ENCODE peak calls at places on chromosome 1, in eight cellular contexts. One of them, this sample, is unnamed.

GRCh38 chr1:195965036-195965435 is 643.2 kb downstream of the KCNT2 start:
- DNase-seq in stimulated activated CD4-positive, alpha-beta T cell treated with anti-CD3 and anti-CD28 coated beads, Interleukin-4, amount 100 ng/mL, for 4 hours: no peak
- DNase-seq in naive thymus-derived CD8-positive, alpha-beta T cell: no peak
- DNase-seq in GM23248: no peak
- DNase-seq in NCI-H2081: no peak
- DNase-seq in T-helper 17 cell: no peak
- DNase-seq in activated T-helper 9 cell treated with anti-CD3 and anti-CD28 coated beads, Interleukin-2, amount 50 U/mL, for 16 hours: no peak
- DNase-seq in activated effector memory CD4-positive, alpha-beta T cell treated with anti-CD3 and anti-CD28 coated beads, Interleukin-2, amount 50 U/mL, for 16 hours: no peak
- DNase-seq in this sample: no peak

GRCh38 chr1:92410706-92411105 is 76.0 kb downstream of the GFI1 start:
- DNase-seq in stimulated activated CD4-positive, alpha-beta T cell treated with anti-CD3 and anti-CD28 coated beads, Interleukin-4, amount 100 ng/mL, for 4 hours: no peak
- DNase-seq in naive thymus-derived CD8-positive, alpha-beta T cell: peak
- DNase-seq in GM23248: no peak
- DNase-seq in NCI-H2081: no peak
- DNase-seq in T-helper 17 cell: peak
- DNase-seq in activated T-helper 9 cell treated with anti-CD3 and anti-CD28 coated beads, Interleukin-2, amount 50 U/mL, for 16 hours: peak
- DNase-seq in activated effector memory CD4-positive, alpha-beta T cell treated with anti-CD3 and anti-CD28 coated beads, Interleukin-2, amount 50 U/mL, for 16 hours: peak
- DNase-seq in this sample: no peak

GRCh38 chr1:240732390-240732789 is 120.4 kb upstream of the GREM2 start:
- DNase-seq in stimulated activated CD4-positive, alpha-beta T cell treated with anti-CD3 and anti-CD28 coated beads, Interleukin-4, amount 100 ng/mL, for 4 hours: no peak
- DNase-seq in naive thymus-derived CD8-positive, alpha-beta T cell: no peak
- DNase-seq in GM23248: peak
- DNase-seq in NCI-H2081: peak
- DNase-seq in T-helper 17 cell: no peak
- DNase-seq in activated T-helper 9 cell treated with anti-CD3 and anti-CD28 coated beads, Interleukin-2, amount 50 U/mL, for 16 hours: no peak
- DNase-seq in activated effector memory CD4-positive, alpha-beta T cell treated with anti-CD3 and anti-CD28 coated beads, Interleukin-2, amount 50 U/mL, for 16 hours: no peak
- DNase-seq in this sample: no peak

GRCh38 chr1:16905112-16905855 is 9.5 kb downstream of the RNU1-2 start:
- DNase-seq in stimulated activated CD4-positive, alpha-beta T cell treated with anti-CD3 and anti-CD28 coated beads, Interleukin-4, amount 100 ng/mL, for 4 hours: no peak
- DNase-seq in naive thymus-derived CD8-positive, alpha-beta T cell: no peak
- DNase-seq in GM23248: peak
- DNase-seq in NCI-H2081: peak
- DNase-seq in T-helper 17 cell: no peak
- DNase-seq in activated T-helper 9 cell treated with anti-CD3 and anti-CD28 coated beads, Interleukin-2, amount 50 U/mL, for 16 hours: no peak
- DNase-seq in activated effector memory CD4-positive, alpha-beta T cell treated with anti-CD3 and anti-CD28 coated beads, Interleukin-2, amount 50 U/mL, for 16 hours: peak
- DNase-seq in this sample: no peak

GRCh38 chr1:96361251-96361856 is 360.2 kb upstream of the PTBP2 start:
- DNase-seq in stimulated activated CD4-positive, alpha-beta T cell treated with anti-CD3 and anti-CD28 coated beads, Interleukin-4, amount 100 ng/mL, for 4 hours: no peak
- DNase-seq in naive thymus-derived CD8-positive, alpha-beta T cell: no peak
- DNase-seq in GM23248: no peak
- DNase-seq in NCI-H2081: no peak
- DNase-seq in T-helper 17 cell: no peak
- DNase-seq in activated T-helper 9 cell treated with anti-CD3 and anti-CD28 coated beads, Interleukin-2, amount 50 U/mL, for 16 hours: no peak
- DNase-seq in activated effector memory CD4-positive, alpha-beta T cell treated with anti-CD3 and anti-CD28 coated beads, Interleukin-2, amount 50 U/mL, for 16 hours: no peak
- DNase-seq in this sample: no peak

GRCh38 chr1:85940621-85941306 is 215.8 kb downstream of the COL24A1 start:
- DNase-seq in stimulated activated CD4-positive, alpha-beta T cell treated with anti-CD3 and anti-CD28 coated beads, Interleukin-4, amount 100 ng/mL, for 4 hours: no peak
- DNase-seq in naive thymus-derived CD8-positive, alpha-beta T cell: no peak
- DNase-seq in GM23248: peak
- DNase-seq in NCI-H2081: no peak
- DNase-seq in T-helper 17 cell: no peak
- DNase-seq in activated T-helper 9 cell treated with anti-CD3 and anti-CD28 coated beads, Interleukin-2, amount 50 U/mL, for 16 hours: no peak
- DNase-seq in activated effector memory CD4-positive, alpha-beta T cell treated with anti-CD3 and anti-CD28 coated beads, Interleukin-2, amount 50 U/mL, for 16 hours: no peak
- DNase-seq in this sample: no peak

GRCh38 chr1:76861149-76861548 is 6.1 kb upstream of the ST6GALNAC5 start:
- DNase-seq in stimulated activated CD4-positive, alpha-beta T cell treated with anti-CD3 and anti-CD28 coated beads, Interleukin-4, amount 100 ng/mL, for 4 hours: no peak
- DNase-seq in naive thymus-derived CD8-positive, alpha-beta T cell: no peak
- DNase-seq in GM23248: no peak
- DNase-seq in NCI-H2081: no peak
- DNase-seq in T-helper 17 cell: no peak
- DNase-seq in activated T-helper 9 cell treated with anti-CD3 and anti-CD28 coated beads, Interleukin-2, amount 50 U/mL, for 16 hours: no peak
- DNase-seq in activated effector memory CD4-positive, alpha-beta T cell treated with anti-CD3 and anti-CD28 coated beads, Interleukin-2, amount 50 U/mL, for 16 hours: no peak
- DNase-seq in this sample: no peak

GRCh38 chr1:228515200-228515834 is 28.1 kb downstream of the RNF187 start:
- DNase-seq in stimulated activated CD4-positive, alpha-beta T cell treated with anti-CD3 and anti-CD28 coated beads, Interleukin-4, amount 100 ng/mL, for 4 hours: no peak
- DNase-seq in naive thymus-derived CD8-positive, alpha-beta T cell: peak
- DNase-seq in GM23248: peak
- DNase-seq in NCI-H2081: peak
- DNase-seq in T-helper 17 cell: no peak
- DNase-seq in activated T-helper 9 cell treated with anti-CD3 and anti-CD28 coated beads, Interleukin-2, amount 50 U/mL, for 16 hours: no peak
- DNase-seq in activated effector memory CD4-positive, alpha-beta T cell treated with anti-CD3 and anti-CD28 coated beads, Interleukin-2, amount 50 U/mL, for 16 hours: peak
- DNase-seq in this sample: no peak

GRCh38 chr1:240312872-240313271 is 221.2 kb downstream of the FMN2 start:
- DNase-seq in stimulated activated CD4-positive, alpha-beta T cell treated with anti-CD3 and anti-CD28 coated beads, Interleukin-4, amount 100 ng/mL, for 4 hours: no peak
- DNase-seq in naive thymus-derived CD8-positive, alpha-beta T cell: no peak
- DNase-seq in GM23248: peak
- DNase-seq in NCI-H2081: no peak
- DNase-seq in T-helper 17 cell: no peak
- DNase-seq in activated T-helper 9 cell treated with anti-CD3 and anti-CD28 coated beads, Interleukin-2, amount 50 U/mL, for 16 hours: no peak
- DNase-seq in activated effector memory CD4-positive, alpha-beta T cell treated with anti-CD3 and anti-CD28 coated beads, Interleukin-2, amount 50 U/mL, for 16 hours: no peak
- DNase-seq in this sample: no peak

GRCh38 chr1:98017184-98017583 is 96.3 kb upstream of the DPYD start:
- DNase-seq in stimulated activated CD4-positive, alpha-beta T cell treated with anti-CD3 and anti-CD28 coated beads, Interleukin-4, amount 100 ng/mL, for 4 hours: no peak
- DNase-seq in naive thymus-derived CD8-positive, alpha-beta T cell: no peak
- DNase-seq in GM23248: no peak
- DNase-seq in NCI-H2081: no peak
- DNase-seq in T-helper 17 cell: no peak
- DNase-seq in activated T-helper 9 cell treated with anti-CD3 and anti-CD28 coated beads, Interleukin-2, amount 50 U/mL, for 16 hours: no peak
- DNase-seq in activated effector memory CD4-positive, alpha-beta T cell treated with anti-CD3 and anti-CD28 coated beads, Interleukin-2, amount 50 U/mL, for 16 hours: no peak
- DNase-seq in this sample: no peak

GRCh38 chr1:52225174-52225573 is 83.3 kb downstream of the ZFYVE9 start:
- DNase-seq in stimulated activated CD4-positive, alpha-beta T cell treated with anti-CD3 and anti-CD28 coated beads, Interleukin-4, amount 100 ng/mL, for 4 hours: no peak
- DNase-seq in naive thymus-derived CD8-positive, alpha-beta T cell: no peak
- DNase-seq in GM23248: peak
- DNase-seq in NCI-H2081: no peak
- DNase-seq in T-helper 17 cell: no peak
- DNase-seq in activated T-helper 9 cell treated with anti-CD3 and anti-CD28 coated beads, Interleukin-2, amount 50 U/mL, for 16 hours: no peak
- DNase-seq in activated effector memory CD4-positive, alpha-beta T cell treated with anti-CD3 and anti-CD28 coated beads, Interleukin-2, amount 50 U/mL, for 16 hours: no peak
- DNase-seq in this sample: no peak

GRCh38 chr1:172630868-172631267 is 28.0 kb upstream of the FASLG start:
- DNase-seq in stimulated activated CD4-positive, alpha-beta T cell treated with anti-CD3 and anti-CD28 coated beads, Interleukin-4, amount 100 ng/mL, for 4 hours: no peak
- DNase-seq in naive thymus-derived CD8-positive, alpha-beta T cell: no peak
- DNase-seq in GM23248: peak
- DNase-seq in NCI-H2081: no peak
- DNase-seq in T-helper 17 cell: no peak
- DNase-seq in activated T-helper 9 cell treated with anti-CD3 and anti-CD28 coated beads, Interleukin-2, amount 50 U/mL, for 16 hours: no peak
- DNase-seq in activated effector memory CD4-positive, alpha-beta T cell treated with anti-CD3 and anti-CD28 coated beads, Interleukin-2, amount 50 U/mL, for 16 hours: no peak
- DNase-seq in this sample: no peak